ENCODE peak calls at places on chromosomes 11 and 22, in nine cellular contexts. U, A, N, K, G, W, J, S and P are unnamed samples.

GRCh38 chr22:37745548-37746365 is 48.9 kb downstream of the TRIOBP start:
- DNase-seq in U (peak; percentile 93), S (peak; percentile 56), G (peak; percentile 71), J (peak; percentile 98), W (peak; percentile 84), N (peak; percentile 90), K (peak; percentile 95), A (peak; percentile 83), P (no peak)

GRCh38 chr22:46367707-46368191 is 32.2 kb downstream of the TRMU start:
- DNase-seq in J (peak; percentile 93), U (peak; percentile 50), S (peak; percentile 10), N (no peak), G (peak; percentile 36), K (peak; percentile 87), W (peak; percentile 40), A (peak; percentile 61), P (peak; percentile 46)

GRCh38 chr11:71962428-71963038 is 33.7 kb downstream of the RNF121 start:
- DNase-seq in U (no peak), S (peak; percentile 13), K (no peak), N (no peak), G (no peak), J (no peak), W (peak; percentile 65), A (no peak), P (no peak)

GRCh38 chr11:67276821-67277230 is 10.6 kb downstream of the GRK2 start:
- DNase-seq in W (peak; percentile 45), G (no peak), K (peak; percentile 65), N (peak; percentile 53), S (no peak), A (no peak), U (no peak), J (peak; percentile 82), P (no peak)

GRCh38 chr11:134120143-134120850 is 51.4 kb downstream of the JAM3 start:
- DNase-seq in G (peak; percentile 93), J (no peak), S (peak; percentile 91), A (peak; percentile 66), K (peak; percentile 39), U (peak; percentile 74), W (peak; percentile 97), N (peak; percentile 71), P (no peak)

GRCh38 chr11:72441647-72442267 is 7.4 kb upstream of the CLPB start:
- DNase-seq in W (peak; percentile 63), A (no peak), K (no peak), S (no peak), N (no peak), G (no peak), U (peak; percentile 53), J (no peak), P (no peak)

GRCh38 chr11:122424636-122425035 is 230.9 kb upstream of the UBASH3B start:
- DNase-seq in K (no peak), A (no peak), N (no peak), G (no peak), S (no peak), U (no peak), W (no peak), J (no peak), P (no peak)

GRCh38 chr22:28217277-28217676 is 298.2 kb upstream of the PITPNB start:
- DNase-seq in S (no peak), W (no peak), G (no peak), A (no peak), J (no peak), N (no peak), U (no peak), K (no peak), P (no peak)

GRCh38 chr11:85751738-85752137 is 59.2 kb downstream of the SYTL2 start:
- DNase-seq in A (no peak), N (no peak), G (no peak), U (no peak), S (no peak), J (no peak), K (no peak), W (peak; percentile 22), P (no peak)

GRCh38 chr11:64436025-64436424 is 77.1 kb downstream of the RPS6KA4 start:
- DNase-seq in U (no peak), W (no peak), G (no peak), S (no peak), J (no peak), A (no peak), N (no peak), K (no peak), P (no peak)

GRCh38 chr11:13333456-13333957 is 55.9 kb downstream of the BMAL1 start:
- DNase-seq in G (no peak), J (no peak), W (no peak), N (no peak), U (no peak), S (no peak), A (no peak), K (peak; percentile 58), P (no peak)

GRCh38 chr11:8011981-8012444 is 24.9 kb downstream of the EIF3F start:
- DNase-seq in J (no peak), A (no peak), S (peak; percentile 69), W (peak; percentile 95), K (no peak), U (no peak), G (peak; percentile 96), N (no peak), P (no peak)

GRCh38 chr11:64802370-64803162 is 448 bp downstream of the MAP4K2 start:
- DNase-seq in G (no peak), S (no peak), A (no peak), N (peak; percentile 32), J (no peak), U (no peak), K (peak; percentile 32), W (no peak), P (no peak)

GRCh38 chr11:70464509-70465361 is 66.4 kb downstream of the CTTN start:
- DNase-seq in A (no peak), W (no peak), S (no peak), U (no peak), N (no peak), K (no peak), G (no peak), J (no peak), P (no peak)

GRCh38 chr11:66324626-66325025 is 7.8 kb upstream of the CD248 start:
- DNase-seq in S (no peak), J (peak; percentile 77), W (no peak), K (no peak), U (no peak), A (no peak), N (no peak), G (no peak), P (no peak)

GRCh38 chr22:39362932-39363331 is 13.1 kb downstream of the SYNGR1 start:
- DNase-seq in J (no peak), G (no peak), K (no peak), S (no peak), A (no peak), U (no peak), N (no peak), W (no peak), P (no peak)

GRCh38 chr22:39363751-39364484 is 14.1 kb downstream of the SYNGR1 start:
- DNase-seq in J (no peak), G (no peak), W (no peak), A (no peak), N (no peak), K (no peak), U (no peak), S (no peak), P (no peak)

GRCh38 chr22:39361495-39361894 is 11.7 kb downstream of the SYNGR1 start:
- DNase-seq in J (no peak), K (no peak), A (no peak), U (no peak), G (no peak), W (no peak), N (no peak), S (no peak), P (no peak)

GRCh38 chr22:39360674-39361413 is 11.1 kb downstream of the SYNGR1 start:
- DNase-seq in G (no peak), K (no peak), N (no peak), W (no peak), A (no peak), U (no peak), S (no peak), J (no peak), P (no peak)

GRCh38 chr22:39362271-39362670 is 12.5 kb downstream of the SYNGR1 start:
- DNase-seq in G (no peak), W (no peak), U (no peak), J (no peak), A (no peak), N (no peak), K (no peak), S (no peak), P (no peak)
- H3K27ac ChIP-seq in G (no peak overlapping the region), W (no peak overlapping the region), U (no peak overlapping the region), J (no peak overlapping the region), A (peak overlapping the region; percentile 77), N (no peak overlapping the region), K (no peak overlapping the region), S (no peak overlapping the region), P (no peak overlapping the region)

GRCh38 chr22:19554834-19555404 is 30.7 kb upstream of the CLDN5 start:
- DNase-seq in A (no peak), K (no peak), G (peak; percentile 16), U (no peak), N (no peak), S (no peak), W (peak; percentile 35), J (no peak), P (no peak)
- TF ChIP-seq CTCF in A (no peak), K (no peak), G (peak; percentile 42), U (no peak), N (no peak), S (peak; percentile 36), W (peak; percentile 31), J (no peak), P (no peak)

DNA sequence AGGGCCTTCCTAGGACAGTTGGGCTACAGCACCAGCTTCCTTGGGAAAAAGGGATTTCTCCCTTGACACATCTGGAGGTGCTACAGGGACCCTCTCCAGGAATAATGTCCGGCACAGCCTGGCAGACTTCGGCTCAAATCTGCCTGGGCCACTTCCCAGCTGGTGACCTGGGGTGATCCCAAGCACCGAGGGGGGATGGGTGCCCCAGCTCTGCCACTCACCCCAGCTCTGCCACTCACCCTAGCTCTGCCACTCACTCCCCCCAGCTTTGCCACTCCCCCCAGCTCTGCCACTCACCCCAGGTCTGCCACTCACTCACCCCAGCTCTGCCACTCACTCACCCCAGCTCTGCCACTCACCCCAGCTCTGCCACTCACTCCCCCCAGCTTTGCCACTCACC is 9.9 kb downstream of the OSBPL5 start:
- DNase-seq in A (no peak), U (no peak), G (no peak), J (no peak), W (no peak), N (peak; percentile 17), K (no peak), S (no peak), P (no peak)
- H3K4me3 ChIP-seq in A (peak overlapping the region; percentile 15), U (no peak overlapping the region), G (no peak overlapping the region), J (no peak overlapping the region), W (no peak overlapping the region), N (peak overlapping the region; percentile 44), K (no peak overlapping the region), S (no peak overlapping the region), P (no peak overlapping the region)

GRCh38 chr11:94675239-94675638 is 92.9 kb upstream of the AMOTL1 start:
- DNase-seq in J (no peak), W (no peak), A (no peak), U (no peak), G (no peak), N (no peak), S (no peak), K (no peak), P (no peak)
- H3K27ac ChIP-seq in J (no peak overlapping the region), W (no peak overlapping the region), A (no peak overlapping the region), U (no peak overlapping the region), G (no peak overlapping the region), N (no peak overlapping the region), S (no peak overlapping the region), K (no peak overlapping the region), P (no peak overlapping the region)

GRCh38 chr22:48574776-48575566 is 1252.7 kb downstream of the BRD1 start:
- DNase-seq in N (no peak), K (peak; percentile 12), A (no peak), J (peak; percentile 88), U (no peak), G (no peak), S (no peak), W (no peak), P (no peak)
- TF ChIP-seq CTCF in N (no peak), K (no peak), A (peak; percentile 33), J (peak; percentile 77), U (peak; percentile 19), G (peak; percentile 19), S (no peak), W (peak; percentile 12), P (no peak)